ENCODE peak calls at places on chromosomes 11 and 22, in six cellular contexts. O is T-cell; N is right cardiac atrium; W is left cardiac atrium; H is heart right ventricle; F is stimulated activated naive B cell treated with anti-CD40 and anti-IgM and Interleukin-4, amounts not matched to agents 10 μg/mL and 1 μg/mL and 100 μg/mL, for 72 hours. A is an unnamed sample.

GRCh38 chr11:47377571-47378010 is 756 bp downstream of the SPI1 start:
- ATAC-seq in O (no peak), N (peak; percentile 42), W (peak; percentile 32), H (peak; percentile 34), F (peak; percentile 38), A (no peak)

GRCh38 chr22:29139965-29140782 is 65.5 kb upstream of the EMID1 start:
- ATAC-seq in O (no peak), N (peak; percentile 42), W (peak; percentile 48), H (no peak), F (no peak), A (no peak)

GRCh38 chr11:10002221-10002620 is 291.8 kb downstream of the SBF2 start:
- ATAC-seq in O (no peak), N (no peak), W (no peak), H (no peak), F (no peak), A (no peak)

GRCh38 chr22:42108848-42109247 is 18.3 kb upstream of the NDUFA6 start:
- ATAC-seq in O (no peak), N (no peak), W (no peak), H (no peak), F (no peak), A (no peak)

GRCh38 chr22:50296658-50297490 is 10.6 kb downstream of the PLXNB2 start:
- ATAC-seq in O (no peak), N (no peak), W (no peak), H (no peak), F (no peak), A (no peak)

GRCh38 chr11:118895093-118896039 is 11.7 kb downstream of the CXCR5 start:
- ATAC-seq in O (peak; percentile 64), N (no peak), W (no peak), H (no peak), F (peak; percentile 78), A (peak; percentile 83)

GRCh38 chr11:119404872-119405271 is 18.1 kb downstream of the THY1 start:
- ATAC-seq in O (no peak), N (no peak), W (no peak), H (no peak), F (no peak), A (no peak)

GRCh38 chr11:131579932-131580387 is 209.5 kb downstream of the NTM start:
- ATAC-seq in O (no peak), N (no peak), W (no peak), H (no peak), F (peak; percentile 65), A (no peak)

GRCh38 chr22:40966683-40967082 is 15.5 kb downstream of the RBX1 start:
- ATAC-seq in O (no peak), N (no peak), W (no peak), H (peak; percentile 21), F (no peak), A (peak; percentile 53)